ENCODE peak calls at places on chromosomes 2 and 18, in eight cellular contexts. One of them, this sample, is unnamed. For H3K4me1, the result is how much of the 10 kb centered on the place peaks cover.

GRCh38 chr18:21763846-21764646 is 23.5 kb downstream of the MIB1 start:
- DNase-seq in upper lobe of right lung: no peak
- DNase-seq in HCT116: no peak
- DNase-seq in Peyer's patch: no peak
- DNase-seq in fibroblast of lung: no peak
- DNase-seq in CD8-positive, alpha-beta memory T cell: no peak
- DNase-seq in aorta: no peak
- DNase-seq in left ventricle myocardium inferior: no peak
- DNase-seq in this sample: no peak

GRCh38 chr2:159063677-159064076 is 95.2 kb downstream of the TANC1 start:
- DNase-seq in upper lobe of right lung: no peak
- DNase-seq in HCT116: no peak
- DNase-seq in Peyer's patch: no peak
- DNase-seq in fibroblast of lung: no peak
- DNase-seq in CD8-positive, alpha-beta memory T cell: no peak
- DNase-seq in aorta: no peak
- DNase-seq in left ventricle myocardium inferior: no peak
- DNase-seq in this sample: peak

GRCh38 chr18:23237524-23238151 is 102.4 kb downstream of the CABLES1 start:
- DNase-seq in upper lobe of right lung: peak
- DNase-seq in HCT116: no peak
- DNase-seq in Peyer's patch: peak
- DNase-seq in fibroblast of lung: peak
- DNase-seq in CD8-positive, alpha-beta memory T cell: no peak
- DNase-seq in aorta: peak
- DNase-seq in left ventricle myocardium inferior: peak
- DNase-seq in this sample: peak

GRCh38 chr2:37283207-37283606 is 41.4 kb downstream of the PRKD3 start:
- DNase-seq in upper lobe of right lung: no peak
- DNase-seq in HCT116: no peak
- DNase-seq in Peyer's patch: no peak
- DNase-seq in fibroblast of lung: peak
- DNase-seq in CD8-positive, alpha-beta memory T cell: no peak
- DNase-seq in aorta: no peak
- DNase-seq in left ventricle myocardium inferior: no peak
- DNase-seq in this sample: no peak

GRCh38 chr2:69911985-69912563 is 2.8 kb upstream of the MXD1 start:
- DNase-seq in upper lobe of right lung: no peak
- DNase-seq in HCT116: peak
- DNase-seq in Peyer's patch: no peak
- DNase-seq in fibroblast of lung: peak
- DNase-seq in CD8-positive, alpha-beta memory T cell: peak
- DNase-seq in aorta: no peak
- DNase-seq in left ventricle myocardium inferior: no peak
- DNase-seq in this sample: no peak

GRCh38 chr2:86078801-86079545 is 26.7 kb downstream of the POLR1A start:
- DNase-seq in upper lobe of right lung: no peak
- DNase-seq in HCT116: no peak
- DNase-seq in Peyer's patch: peak
- DNase-seq in fibroblast of lung: peak
- DNase-seq in CD8-positive, alpha-beta memory T cell: peak
- DNase-seq in aorta: no peak
- DNase-seq in left ventricle myocardium inferior: no peak
- DNase-seq in this sample: peak

GRCh38 chr18:41371718-41372117 is 583.3 kb upstream of the PIK3C3 start:
- DNase-seq in upper lobe of right lung: no peak
- DNase-seq in HCT116: no peak
- DNase-seq in Peyer's patch: no peak
- DNase-seq in fibroblast of lung: no peak
- DNase-seq in CD8-positive, alpha-beta memory T cell: no peak
- DNase-seq in aorta: no peak
- DNase-seq in left ventricle myocardium inferior: no peak
- DNase-seq in this sample: no peak

GRCh38 chr2:3075316-3075715 is 302.3 kb downstream of the EIPR1 start:
- DNase-seq in upper lobe of right lung: no peak
- DNase-seq in HCT116: no peak
- DNase-seq in Peyer's patch: no peak
- DNase-seq in fibroblast of lung: no peak
- DNase-seq in CD8-positive, alpha-beta memory T cell: no peak
- DNase-seq in aorta: no peak
- DNase-seq in left ventricle myocardium inferior: no peak
- DNase-seq in this sample: no peak

GRCh38 chr2:191280304-191280703 is 35.1 kb downstream of the MYO1B start:
- DNase-seq in upper lobe of right lung: no peak
- DNase-seq in HCT116: no peak
- DNase-seq in Peyer's patch: no peak
- DNase-seq in fibroblast of lung: no peak
- DNase-seq in CD8-positive, alpha-beta memory T cell: no peak
- DNase-seq in aorta: no peak
- DNase-seq in left ventricle myocardium inferior: no peak
- DNase-seq in this sample: no peak

GRCh38 chr18:446941-447560 is 53.5 kb downstream of the COLEC12 start:
- DNase-seq in upper lobe of right lung: no peak
- DNase-seq in HCT116: no peak
- DNase-seq in Peyer's patch: no peak
- DNase-seq in fibroblast of lung: peak
- DNase-seq in CD8-positive, alpha-beta memory T cell: no peak
- DNase-seq in aorta: no peak
- DNase-seq in left ventricle myocardium inferior: no peak
- DNase-seq in this sample: no peak

GRCh38 chr2:6423944-6424343 is 441.8 kb downstream of the CMPK2 start:
- DNase-seq in upper lobe of right lung: no peak
- DNase-seq in HCT116: no peak
- DNase-seq in Peyer's patch: no peak
- DNase-seq in fibroblast of lung: no peak
- DNase-seq in CD8-positive, alpha-beta memory T cell: no peak
- DNase-seq in aorta: no peak
- DNase-seq in left ventricle myocardium inferior: no peak
- DNase-seq in this sample: no peak

GRCh38 chr2:71464389-71464788 is 11.0 kb downstream of the DYSF start:
- DNase-seq in upper lobe of right lung: peak
- DNase-seq in HCT116: no peak
- DNase-seq in Peyer's patch: no peak
- DNase-seq in fibroblast of lung: no peak
- DNase-seq in CD8-positive, alpha-beta memory T cell: no peak
- DNase-seq in aorta: no peak
- DNase-seq in left ventricle myocardium inferior: no peak
- DNase-seq in this sample: no peak
- H3K4me1 ChIP-seq in upper lobe of right lung: under half
- H3K4me1 ChIP-seq in HCT116: under half
- H3K4me1 ChIP-seq in Peyer's patch: under half
- H3K4me1 ChIP-seq in fibroblast of lung: under half
- H3K4me1 ChIP-seq in CD8-positive, alpha-beta memory T cell: under half
- H3K4me1 ChIP-seq in aorta: under half
- H3K4me1 ChIP-seq in left ventricle myocardium inferior: half or more
- H3K4me1 ChIP-seq in this sample: under half

GRCh38 chr18:74083071-74083954 is 64.3 kb downstream of the FBXO15 start:
- DNase-seq in upper lobe of right lung: no peak
- DNase-seq in HCT116: no peak
- DNase-seq in Peyer's patch: no peak
- DNase-seq in fibroblast of lung: no peak
- DNase-seq in CD8-positive, alpha-beta memory T cell: peak
- DNase-seq in aorta: no peak
- DNase-seq in left ventricle myocardium inferior: no peak
- DNase-seq in this sample: no peak

GRCh38 chr18:74084184-74084583 is 63.5 kb downstream of the FBXO15 start:
- DNase-seq in upper lobe of right lung: no peak
- DNase-seq in HCT116: no peak
- DNase-seq in Peyer's patch: no peak
- DNase-seq in fibroblast of lung: no peak
- DNase-seq in CD8-positive, alpha-beta memory T cell: no peak
- DNase-seq in aorta: no peak
- DNase-seq in left ventricle myocardium inferior: no peak
- DNase-seq in this sample: no peak

GRCh38 chr18:74078257-74078656 is 69.4 kb downstream of the FBXO15 start:
- DNase-seq in upper lobe of right lung: no peak
- DNase-seq in HCT116: no peak
- DNase-seq in Peyer's patch: no peak
- DNase-seq in fibroblast of lung: no peak
- DNase-seq in CD8-positive, alpha-beta memory T cell: no peak
- DNase-seq in aorta: no peak
- DNase-seq in left ventricle myocardium inferior: no peak
- DNase-seq in this sample: no peak

GRCh38 chr18:74082476-74083070 is 65.1 kb downstream of the FBXO15 start:
- DNase-seq in upper lobe of right lung: peak
- DNase-seq in HCT116: peak
- DNase-seq in Peyer's patch: peak
- DNase-seq in fibroblast of lung: peak
- DNase-seq in CD8-positive, alpha-beta memory T cell: peak
- DNase-seq in aorta: peak
- DNase-seq in left ventricle myocardium inferior: peak
- DNase-seq in this sample: peak

GRCh38 chr18:74081966-74082365 is 65.7 kb downstream of the FBXO15 start:
- DNase-seq in upper lobe of right lung: no peak
- DNase-seq in HCT116: no peak
- DNase-seq in Peyer's patch: no peak
- DNase-seq in fibroblast of lung: no peak
- DNase-seq in CD8-positive, alpha-beta memory T cell: no peak
- DNase-seq in aorta: no peak
- DNase-seq in left ventricle myocardium inferior: no peak
- DNase-seq in this sample: no peak
- H3K27ac ChIP-seq in upper lobe of right lung: no peak
- H3K27ac ChIP-seq in HCT116: no peak
- H3K27ac ChIP-seq in Peyer's patch: no peak
- H3K27ac ChIP-seq in fibroblast of lung: no peak
- H3K27ac ChIP-seq in CD8-positive, alpha-beta memory T cell: no peak
- H3K27ac ChIP-seq in aorta: no peak
- H3K27ac ChIP-seq in left ventricle myocardium inferior: no peak
- H3K27ac ChIP-seq in this sample: no peak

GRCh38 chr2:43276962-43277383 is 50.6 kb upstream of the ZFP36L2 start:
- DNase-seq in upper lobe of right lung: no peak
- DNase-seq in HCT116: no peak
- DNase-seq in Peyer's patch: no peak
- DNase-seq in fibroblast of lung: no peak
- DNase-seq in CD8-positive, alpha-beta memory T cell: no peak
- DNase-seq in aorta: no peak
- DNase-seq in left ventricle myocardium inferior: peak
- DNase-seq in this sample: peak

GRCh38 chr2:43273477-43273876 is 47.1 kb upstream of the ZFP36L2 start:
- DNase-seq in upper lobe of right lung: no peak
- DNase-seq in HCT116: no peak
- DNase-seq in Peyer's patch: no peak
- DNase-seq in fibroblast of lung: no peak
- DNase-seq in CD8-positive, alpha-beta memory T cell: no peak
- DNase-seq in aorta: peak
- DNase-seq in left ventricle myocardium inferior: no peak
- DNase-seq in this sample: no peak

GRCh38 chr2:43274721-43275120 is 48.3 kb upstream of the ZFP36L2 start:
- DNase-seq in upper lobe of right lung: no peak
- DNase-seq in HCT116: no peak
- DNase-seq in Peyer's patch: no peak
- DNase-seq in fibroblast of lung: no peak
- DNase-seq in CD8-positive, alpha-beta memory T cell: no peak
- DNase-seq in aorta: no peak
- DNase-seq in left ventricle myocardium inferior: no peak
- DNase-seq in this sample: no peak

GRCh38 chr2:43276517-43276931 is 50.1 kb upstream of the ZFP36L2 start:
- DNase-seq in upper lobe of right lung: no peak
- DNase-seq in HCT116: no peak
- DNase-seq in Peyer's patch: no peak
- DNase-seq in fibroblast of lung: no peak
- DNase-seq in CD8-positive, alpha-beta memory T cell: no peak
- DNase-seq in aorta: no peak
- DNase-seq in left ventricle myocardium inferior: no peak
- DNase-seq in this sample: peak

GRCh38 chr2:43274055-43274454 is 47.6 kb upstream of the ZFP36L2 start:
- DNase-seq in upper lobe of right lung: no peak
- DNase-seq in HCT116: no peak
- DNase-seq in Peyer's patch: no peak
- DNase-seq in fibroblast of lung: no peak
- DNase-seq in CD8-positive, alpha-beta memory T cell: no peak
- DNase-seq in aorta: no peak
- DNase-seq in left ventricle myocardium inferior: no peak
- DNase-seq in this sample: no peak
- H3K4me1 ChIP-seq in upper lobe of right lung: under half
- H3K4me1 ChIP-seq in HCT116: under half
- H3K4me1 ChIP-seq in Peyer's patch: under half
- H3K4me1 ChIP-seq in fibroblast of lung: under half
- H3K4me1 ChIP-seq in CD8-positive, alpha-beta memory T cell: under half
- H3K4me1 ChIP-seq in aorta: under half
- H3K4me1 ChIP-seq in left ventricle myocardium inferior: half or more
- H3K4me1 ChIP-seq in this sample: under half

DNA sequence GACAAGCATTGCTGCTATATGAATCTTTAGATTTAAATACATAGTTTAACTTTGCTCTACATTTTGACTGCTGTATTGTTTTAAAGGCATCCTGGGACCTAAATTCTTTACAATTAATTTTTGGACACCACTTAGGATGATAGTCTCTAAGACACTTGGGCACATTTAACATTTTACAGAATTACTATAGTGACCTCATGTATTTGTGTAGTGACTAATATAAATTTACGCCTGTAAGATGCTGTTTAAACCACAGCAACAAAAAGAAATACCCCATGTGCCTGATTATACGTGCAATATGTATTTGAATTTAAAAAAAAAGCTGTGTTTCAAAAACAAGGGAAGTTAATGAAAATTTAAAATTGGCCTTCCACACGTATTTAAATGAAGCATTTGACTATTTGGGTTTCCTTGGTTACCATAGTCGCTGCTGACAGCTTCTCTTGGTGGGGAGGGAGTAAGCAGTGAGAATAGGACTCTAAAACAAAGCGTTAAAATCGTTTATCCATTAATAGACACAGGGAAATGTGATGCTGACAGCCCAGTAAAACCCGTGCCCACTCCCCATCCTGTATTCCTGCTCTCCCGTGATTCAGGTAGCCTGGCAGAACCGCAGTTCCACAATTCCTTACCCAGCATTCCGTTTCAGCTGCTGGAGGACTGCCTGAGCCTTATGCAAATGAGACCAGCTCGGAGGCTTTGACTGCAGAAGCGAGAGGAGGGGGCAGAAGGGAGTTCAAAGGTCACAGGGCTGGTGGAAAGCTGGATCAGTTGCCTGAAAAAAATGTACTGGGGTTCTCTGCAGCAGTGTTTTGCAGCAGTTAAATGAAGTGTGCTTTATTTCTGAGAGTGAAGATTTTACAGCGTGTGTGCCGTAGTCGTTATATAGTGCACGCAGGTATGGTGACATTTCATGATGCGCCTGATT is 104.3 kb downstream of the CSRNP3 start:
- DNase-seq in upper lobe of right lung: peak
- DNase-seq in HCT116: no peak
- DNase-seq in Peyer's patch: peak
- DNase-seq in fibroblast of lung: peak
- DNase-seq in CD8-positive, alpha-beta memory T cell: no peak
- DNase-seq in aorta: peak
- DNase-seq in left ventricle myocardium inferior: peak
- DNase-seq in this sample: peak
- H3K27ac ChIP-seq in upper lobe of right lung: no peak
- H3K27ac ChIP-seq in HCT116: no peak
- H3K27ac ChIP-seq in Peyer's patch: no peak
- H3K27ac ChIP-seq in fibroblast of lung: no peak
- H3K27ac ChIP-seq in CD8-positive, alpha-beta memory T cell: no peak
- H3K27ac ChIP-seq in aorta: no peak
- H3K27ac ChIP-seq in left ventricle myocardium inferior: peak
- H3K27ac ChIP-seq in this sample: no peak

GRCh38 chr2:118565301-118565700 is 282.1 kb downstream of the EN1 start:
- DNase-seq in upper lobe of right lung: no peak
- DNase-seq in HCT116: no peak
- DNase-seq in Peyer's patch: no peak
- DNase-seq in fibroblast of lung: no peak
- DNase-seq in CD8-positive, alpha-beta memory T cell: no peak
- DNase-seq in aorta: no peak
- DNase-seq in left ventricle myocardium inferior: no peak
- DNase-seq in this sample: no peak
- H3K4me1 ChIP-seq in upper lobe of right lung: under half
- H3K4me1 ChIP-seq in HCT116: under half
- H3K4me1 ChIP-seq in Peyer's patch: under half
- H3K4me1 ChIP-seq in fibroblast of lung: under half
- H3K4me1 ChIP-seq in CD8-positive, alpha-beta memory T cell: under half
- H3K4me1 ChIP-seq in aorta: under half
- H3K4me1 ChIP-seq in left ventricle myocardium inferior: under half
- H3K4me1 ChIP-seq in this sample: under half